ENCODE peak calls at places on chromosomes 7 and 10, in ten cellular contexts. F is NCI-H82; P is GOT3; K is sciatic nerve; V is HuH-7; X is neural crest cell; Y is AG09309; H is G401; T is PC-3; U is activated naive CD8-positive, alpha-beta T cell treated with anti-CD3 and anti-CD28 coated beads, Interleukin-2, amount 50 U/mL, for 16 hours. L is an unnamed sample.
A peak's percentile ranks its signal among the peaks of the same experiment; 100 is the strongest.

GRCh38 chr7:115417662-115418061 is 495.8 kb downstream of the MDFIC start:
- DNase-seq in F (no peak), P (no peak), K (no peak), V (peak; percentile 12), X (no peak), Y (no peak), H (no peak), T (no peak), U (no peak), L (no peak)

GRCh38 chr7:156640949-156641485 is 443 bp downstream of the RNF32 start:
- DNase-seq in F (peak; percentile 61), P (no peak), K (peak; percentile 60), V (peak; percentile 44), X (no peak), Y (no peak), H (peak; percentile 53), T (peak; percentile 47), U (no peak), L (peak; percentile 64)

GRCh38 chr7:103613655-103614642 is 167.9 kb upstream of the SLC26A5 start:
- DNase-seq in F (peak; percentile 66), P (no peak), K (no peak), V (peak; percentile 12), X (no peak), Y (no peak), H (peak; percentile 47), T (peak; percentile 37), U (no peak), L (peak; percentile 8)

GRCh38 chr10:16950686-16951681 is 133.8 kb upstream of the RSU1 start:
- DNase-seq in F (peak; percentile 63), P (no peak), K (no peak), V (no peak), X (peak; percentile 52), Y (no peak), H (peak; percentile 15), T (peak; percentile 23), U (no peak), L (peak; percentile 50)

GRCh38 chr10:69911571-69912528 is 110.1 kb downstream of the COL13A1 start:
- DNase-seq in F (no peak), P (no peak), K (no peak), V (no peak), X (no peak), Y (no peak), H (peak; percentile 93), T (no peak), U (no peak), L (no peak)

GRCh38 chr10:77162697-77163096 is 474.9 kb downstream of the KCNMA1 start:
- DNase-seq in F (no peak), P (no peak), K (no peak), V (no peak), X (no peak), Y (no peak), H (no peak), T (peak; percentile 99), U (no peak), L (no peak)

GRCh38 chr7:36349626-36350025 is 40.0 kb upstream of the ANLN start:
- DNase-seq in F (no peak), P (no peak), K (no peak), V (no peak), X (no peak), Y (no peak), H (no peak), T (no peak), U (no peak), L (no peak)

GRCh38 chr7:49775065-49775948 is 1.9 kb downstream of the VWC2 start:
- DNase-seq in F (peak; percentile 42), P (no peak), K (no peak), V (no peak), X (peak; percentile 14), Y (no peak), H (peak; percentile 80), T (no peak), U (no peak), L (peak; percentile 27)

GRCh38 chr7:45574521-45575500 is 643 bp downstream of the ADCY1 start:
- DNase-seq in F (peak; percentile 63), P (no peak), K (no peak), V (peak; percentile 63), X (peak; percentile 46), Y (no peak), H (peak; percentile 61), T (peak; percentile 44), U (no peak), L (peak; percentile 87)

GRCh38 chr10:86306628-86307278 is 59.8 kb downstream of the GRID1 start:
- DNase-seq in F (no peak), P (no peak), K (peak; percentile 42), V (peak; percentile 24), X (peak; percentile 53), Y (no peak), H (no peak), T (peak; percentile 24), U (no peak), L (peak; percentile 66)

GRCh38 chr7:158705234-158705890 is 758 bp upstream of the NCAPG2 start:
- DNase-seq in F (peak; percentile 27), P (no peak), K (no peak), V (no peak), X (no peak), Y (no peak), H (peak; percentile 37), T (peak; percentile 18), U (no peak), L (no peak)

GRCh38 chr10:88041243-88042161 is 178.1 kb downstream of the PTEN start:
- DNase-seq in F (no peak), P (no peak), K (no peak), V (no peak), X (no peak), Y (no peak), H (no peak), T (no peak), U (no peak), L (peak; percentile 6)

GRCh38 chr7:128203710-128204214 is 37.3 kb upstream of the LEP start:
- DNase-seq in F (no peak), P (no peak), K (no peak), V (no peak), X (no peak), Y (peak; percentile 11), H (no peak), T (no peak), U (no peak), L (no peak)

GRCh38 chr10:58950618-58951017 is 225.8 kb upstream of the PHYHIPL start:
- DNase-seq in F (no peak), P (no peak), K (no peak), V (no peak), X (no peak), Y (no peak), H (no peak), T (peak; percentile 78), U (no peak), L (no peak)

GRCh38 chr10:70774810-70775678 is 10.1 kb downstream of the TBATA start:
- DNase-seq in F (no peak), P (no peak), K (no peak), V (no peak), X (no peak), Y (no peak), H (no peak), T (peak; percentile 60), U (no peak), L (no peak)

GRCh38 chr10:124308811-124309210 is 109.9 kb downstream of the OAT start:
- DNase-seq in F (no peak), P (no peak), K (peak; percentile 7), V (no peak), X (no peak), Y (no peak), H (no peak), T (no peak), U (no peak), L (no peak)

GRCh38 chr10:48390005-48390871 is 83.8 kb downstream of the MAPK8 start:
- DNase-seq in F (no peak), P (no peak), K (no peak), V (no peak), X (no peak), Y (no peak), H (no peak), T (peak; percentile 32), U (no peak), L (no peak)

GRCh38 chr10:62895058-62895457 is 78.9 kb upstream of the EGR2 start:
- DNase-seq in F (no peak), P (no peak), K (no peak), V (peak; percentile 3), X (no peak), Y (peak; percentile 71), H (no peak), T (peak; percentile 45), U (no peak), L (no peak)

GRCh38 chr10:103145860-103146466 is 47.1 kb downstream of the NT5C2 start:
- DNase-seq in F (peak; percentile 60), P (no peak), K (peak; percentile 86), V (no peak), X (no peak), Y (peak; percentile 81), H (no peak), T (peak; percentile 52), U (no peak), L (peak; percentile 77)

GRCh38 chr10:27207350-27207749 is 33.2 kb downstream of the ACBD5 start:
- DNase-seq in F (peak; percentile 81), P (no peak), K (no peak), V (no peak), X (no peak), Y (no peak), H (no peak), T (no peak), U (no peak), L (no peak)

GRCh38 chr7:120227255-120227654 is 45.7 kb upstream of the KCND2 start:
- DNase-seq in F (no peak), P (no peak), K (no peak), V (no peak), X (no peak), Y (no peak), H (no peak), T (no peak), U (no peak), L (no peak)

GRCh38 chr10:68239069-68239468 is 7.2 kb upstream of the ATOH7 start:
- DNase-seq in F (peak; percentile 18), P (no peak), K (no peak), V (no peak), X (no peak), Y (no peak), H (no peak), T (no peak), U (no peak), L (no peak)

GRCh38 chr10:124249812-124250432 is 156.5 kb upstream of the CHST15 start:
- DNase-seq in F (peak; percentile 10), P (no peak), K (no peak), V (peak; percentile 28), X (no peak), Y (no peak), H (no peak), T (peak; percentile 5), U (no peak), L (no peak)

GRCh38 chr10:14010083-14010551 is 320.6 kb downstream of the FRMD4A start:
- DNase-seq in F (peak; percentile 47), P (no peak), K (no peak), V (no peak), X (no peak), Y (peak; percentile 43), H (no peak), T (no peak), U (no peak), L (no peak)

GRCh38 chr10:17801507-17801906 is 7.6 kb upstream of the MRC1 start:
- DNase-seq in F (peak; percentile 12), P (no peak), K (no peak), V (no peak), X (no peak), Y (no peak), H (peak; percentile 12), T (no peak), U (no peak), L (no peak)

GRCh38 chr7:29442146-29442545 is 121.5 kb upstream of the PRR15 start:
- DNase-seq in F (peak; percentile 99), P (no peak), K (no peak), V (peak; percentile 29), X (no peak), Y (no peak), H (no peak), T (peak; percentile 76), U (no peak), L (no peak)

GRCh38 chr10:61286695-61287094 is 166.5 kb downstream of the TMEM26 start:
- DNase-seq in F (no peak), P (no peak), K (no peak), V (no peak), X (no peak), Y (no peak), H (no peak), T (no peak), U (no peak), L (no peak)

L was measured in hepatocyte.